ENCODE peak calls at places on chromosomes 4 and X, in seven cellular contexts. O, I, K, Q, V, G and D are unnamed samples.

GRCh38 chr4:110853242-110853641 is 230.4 kb upstream of the PITX2 start:
- DNase-seq in O (no peak), I (no peak), K (no peak), Q (no peak), V (no peak), G (no peak), D (no peak)

GRCh38 chr4:15434086-15434485 is 6.3 kb downstream of the C1QTNF7 start:
- DNase-seq in O (no peak), I (no peak), K (peak; percentile 79), Q (no peak), V (no peak), G (peak; percentile 71), D (no peak)

GRCh38 chr4:113823291-113823659 is 61.7 kb upstream of the CAMK2D start:
- DNase-seq in O (no peak), I (no peak), K (no peak), Q (no peak), V (no peak), G (peak; percentile 52), D (no peak)

GRCh38 chr4:94947681-94948108 is 189.9 kb downstream of the BMPR1B start:
- DNase-seq in O (no peak), I (no peak), K (no peak), Q (no peak), V (no peak), G (no peak), D (no peak)

GRCh38 chr4:17055788-17056187 is 157.3 kb upstream of the LDB2 start:
- DNase-seq in O (no peak), I (no peak), K (peak; percentile 95), Q (no peak), V (no peak), G (peak; percentile 95), D (no peak)

GRCh38 chr4:139330283-139330682 is 28.0 kb upstream of the NDUFC1 start:
- DNase-seq in O (no peak), I (no peak), K (no peak), Q (no peak), V (no peak), G (no peak), D (no peak)

GRCh38 chrX:132953358-132953757 is 5.1 kb downstream of the HS6ST2 start:
- DNase-seq in O (no peak), I (no peak), K (no peak), Q (no peak), V (no peak), G (no peak), D (no peak)

GRCh38 chr4:60750962-60751361 is 449.2 kb upstream of the ADGRL3 start:
- DNase-seq in O (no peak), I (no peak), K (peak; percentile 6), Q (no peak), V (no peak), G (no peak), D (no peak)

GRCh38 chrX:12319012-12319519 is 180.8 kb downstream of the FRMPD4 start:
- DNase-seq in O (no peak), I (no peak), K (peak; percentile 7), Q (no peak), V (no peak), G (peak; percentile 11), D (no peak)

GRCh38 chr4:118948545-118949144 is 60.0 kb downstream of the SYNPO2 start:
- DNase-seq in O (no peak), I (no peak), K (peak; percentile 52), Q (no peak), V (no peak), G (peak; percentile 34), D (no peak)

GRCh38 chr4:159146007-159146330 is 43.1 kb downstream of the RAPGEF2 start:
- DNase-seq in O (no peak), I (no peak), K (no peak), Q (no peak), V (no peak), G (no peak), D (no peak)

GRCh38 chr4:158161561-158162354 is 11.1 kb downstream of the GASK1B start:
- DNase-seq in O (peak; percentile 56), I (no peak), K (peak; percentile 92), Q (no peak), V (peak; percentile 48), G (peak; percentile 90), D (no peak)

GRCh38 chr4:156194896-156195295 is 241.2 kb upstream of the CTSO start:
- DNase-seq in O (no peak), I (no peak), K (peak; percentile 17), Q (no peak), V (no peak), G (no peak), D (no peak)

GRCh38 chr4:86594559-86595425 is 677 bp downstream of the PTPN13 start:
- DNase-seq in O (peak; percentile 45), I (peak; percentile 37), K (peak; percentile 97), Q (no peak), V (no peak), G (peak; percentile 91), D (peak; percentile 65)

GRCh38 chrX:53048169-53049126 is at the start of gene GPR173:
- DNase-seq in O (peak; percentile 31), I (no peak), K (peak; percentile 83), Q (peak; percentile 35), V (no peak), G (peak; percentile 67), D (peak; percentile 74)

GRCh38 chr4:110270492-110271197 is 72.2 kb upstream of the ELOVL6 start:
- DNase-seq in O (no peak), I (no peak), K (peak; percentile 84), Q (no peak), V (no peak), G (peak; percentile 80), D (no peak)

GRCh38 chr4:183721207-183722081 is 62.4 kb downstream of the TRAPPC11 start:
- DNase-seq in O (no peak), I (peak; percentile 74), K (peak; percentile 73), Q (no peak), V (no peak), G (peak; percentile 63), D (peak; percentile 45)

GRCh38 chr4:83389756-83390505 is 55.3 kb upstream of the HPSE start:
- DNase-seq in O (no peak), I (no peak), K (no peak), Q (no peak), V (no peak), G (no peak), D (no peak)

GRCh38 chr4:138650917-138651564 is 364.5 kb upstream of the NOCT start:
- DNase-seq in O (no peak), I (no peak), K (peak; percentile 90), Q (no peak), V (no peak), G (peak; percentile 64), D (no peak)

GRCh38 chrX:3518870-3519269 is 172.4 kb upstream of the MXRA5 start:
- DNase-seq in O (peak; percentile 37), I (no peak), K (peak; percentile 76), Q (no peak), V (peak; percentile 22), G (peak; percentile 98), D (no peak)

GRCh38 chrX:57119416-57119815 is 1.9 kb downstream of the SPIN2B start:
- DNase-seq in O (no peak), I (no peak), K (no peak), Q (no peak), V (no peak), G (no peak), D (no peak)

GRCh38 chrX:48897157-48897620 is 379 bp downstream of the TIMM17B start:
- DNase-seq in O (peak; percentile 66), I (peak; percentile 78), K (peak; percentile 82), Q (peak; percentile 64), V (no peak), G (peak; percentile 62), D (peak; percentile 85)

GRCh38 chrX:48064261-48064660 is 7.2 kb downstream of the ZNF630 start:
- DNase-seq in O (no peak), I (no peak), K (no peak), Q (no peak), V (no peak), G (no peak), D (no peak)

GRCh38 chrX:22063284-22063683 is 31.2 kb downstream of the PHEX start:
- DNase-seq in O (no peak), I (no peak), K (no peak), Q (peak; percentile 19), V (no peak), G (no peak), D (no peak)

GRCh38 chr4:513327-513726 is 14.3 kb downstream of the PIGG start:
- DNase-seq in O (no peak), I (no peak), K (no peak), Q (no peak), V (no peak), G (no peak), D (no peak)

DNA sequence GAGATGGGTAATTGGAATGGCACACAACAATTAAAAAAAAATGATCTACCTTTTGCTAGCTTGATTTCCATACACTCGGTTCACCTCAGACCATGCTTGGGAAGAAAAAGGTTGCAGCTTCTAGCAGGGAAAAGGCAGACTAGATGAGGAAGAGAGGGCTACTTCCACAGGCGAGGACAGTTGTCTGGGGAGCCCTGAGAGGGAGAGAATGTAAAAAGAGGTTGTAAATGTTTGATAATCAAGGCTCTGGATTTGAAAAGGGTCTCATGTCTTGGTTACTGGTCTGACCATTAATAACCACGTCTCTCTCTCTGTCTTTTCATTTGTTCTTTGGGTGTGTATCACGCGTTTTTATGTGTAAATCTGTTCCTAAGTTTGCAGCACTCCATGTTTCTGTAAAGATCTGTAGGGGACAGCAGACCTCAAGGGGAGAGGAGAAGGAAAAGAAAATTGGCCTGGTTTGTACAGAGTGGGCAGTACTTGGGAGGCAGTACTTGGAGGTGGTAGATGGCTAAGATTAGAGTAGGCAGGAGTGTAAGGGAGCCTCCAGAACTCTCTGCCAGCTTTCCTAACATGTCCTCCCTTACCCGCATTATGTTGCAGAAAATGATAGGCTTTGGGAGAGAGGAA is 750 bp downstream of the ARMCX5 start:
- DNase-seq in O (no peak), I (no peak), K (peak; percentile 56), Q (no peak), V (no peak), G (peak; percentile 47), D (no peak)
- TF ChIP-seq CTCF in O (no peak), I (no peak), K (no peak), Q (no peak), V (no peak), G (no peak), D (no peak)

DNA sequence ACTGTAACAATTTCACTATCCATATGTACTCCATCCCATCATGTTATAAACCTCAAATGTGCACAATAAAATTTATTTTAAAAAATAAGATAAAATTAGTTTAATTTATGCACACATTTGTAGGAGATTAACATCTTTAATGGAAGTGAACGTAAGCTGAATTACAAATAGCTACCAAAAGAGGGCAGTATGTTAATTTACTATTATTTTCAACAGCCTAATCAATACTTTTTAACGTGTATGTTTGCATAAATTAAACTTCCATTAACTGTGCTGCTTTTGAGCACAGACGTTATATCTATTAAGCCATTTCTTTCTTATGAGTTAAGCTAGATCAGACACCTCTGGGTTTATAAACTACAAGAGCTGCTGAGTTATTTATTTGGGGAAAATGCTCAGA is 56.5 kb upstream of the PHKA2 start:
- DNase-seq in O (no peak), I (no peak), K (peak; percentile 11), Q (no peak), V (no peak), G (peak; percentile 4), D (no peak)
- TF ChIP-seq CTCF in O (peak; percentile 6), I (no peak), K (peak; percentile 6), Q (peak; percentile 63), V (peak; percentile 13), G (peak; percentile 31), D (peak; percentile 70)

GRCh38 chrX:2391869-2392606 is 108.7 kb downstream of the DHRSX start:
- DNase-seq in O (no peak), I (no peak), K (peak; percentile 64), Q (no peak), V (no peak), G (peak; percentile 80), D (no peak)
- TF ChIP-seq CTCF in O (no peak), I (no peak), K (no peak), Q (peak; percentile 30), V (no peak), G (no peak), D (no peak)

GRCh38 chrX:129347291-129347690 is 176.0 kb downstream of the SMARCA1 start:
- DNase-seq in O (no peak), I (no peak), K (no peak), Q (no peak), V (no peak), G (no peak), D (no peak)
- TF ChIP-seq CTCF in O (no peak), I (no peak), K (no peak), Q (peak; percentile 41), V (no peak), G (no peak), D (no peak)